ENCODE peak calls at places on chromosome 11, in six cellular contexts. One of them, this sample, is unnamed.

GRCh38 chr11:73184953-73185671 is 33.0 kb upstream of the P2RY2 start:
- DNase-seq in uterus: peak; percentile 33
- DNase-seq in HepG2: peak; percentile 52
- DNase-seq in tibial nerve: peak; percentile 65
- DNase-seq in OCI-LY7: peak; percentile 65
- DNase-seq in foreskin fibroblast: peak; percentile 66
- DNase-seq in this sample: peak; percentile 28

GRCh38 chr11:114057147-114057546 is 2.4 kb upstream of the ZBTB16 start:
- DNase-seq in uterus: no peak
- DNase-seq in HepG2: no peak
- DNase-seq in tibial nerve: no peak
- DNase-seq in OCI-LY7: no peak
- DNase-seq in foreskin fibroblast: no peak
- DNase-seq in this sample: no peak

GRCh38 chr11:12102588-12103410 is 7.6 kb upstream of the MICAL2 start:
- DNase-seq in uterus: no peak
- DNase-seq in HepG2: no peak
- DNase-seq in tibial nerve: no peak
- DNase-seq in OCI-LY7: no peak
- DNase-seq in foreskin fibroblast: peak; percentile 38
- DNase-seq in this sample: no peak

GRCh38 chr11:125874556-125875124 is 12.8 kb upstream of the HYLS1 start:
- DNase-seq in uterus: peak; percentile 45
- DNase-seq in HepG2: peak; percentile 69
- DNase-seq in tibial nerve: peak; percentile 69
- DNase-seq in OCI-LY7: peak; percentile 61
- DNase-seq in foreskin fibroblast: peak; percentile 84
- DNase-seq in this sample: peak; percentile 67

GRCh38 chr11:99554232-99554903 is 533.6 kb downstream of the CNTN5 start:
- DNase-seq in uterus: no peak
- DNase-seq in HepG2: no peak
- DNase-seq in tibial nerve: no peak
- DNase-seq in OCI-LY7: no peak
- DNase-seq in foreskin fibroblast: no peak
- DNase-seq in this sample: no peak

GRCh38 chr11:83012168-83013067 is 59.3 kb downstream of the RAB30 start:
- DNase-seq in uterus: no peak
- DNase-seq in HepG2: no peak
- DNase-seq in tibial nerve: no peak
- DNase-seq in OCI-LY7: no peak
- DNase-seq in foreskin fibroblast: no peak
- DNase-seq in this sample: no peak

GRCh38 chr11:70717961-70718595 is 319.7 kb downstream of the CTTN start:
- DNase-seq in uterus: no peak
- DNase-seq in HepG2: no peak
- DNase-seq in tibial nerve: no peak
- DNase-seq in OCI-LY7: no peak
- DNase-seq in foreskin fibroblast: peak; percentile 8
- DNase-seq in this sample: no peak

GRCh38 chr11:31050061-31050790 is 319.3 kb downstream of the DCDC1 start:
- DNase-seq in uterus: no peak
- DNase-seq in HepG2: no peak
- DNase-seq in tibial nerve: no peak
- DNase-seq in OCI-LY7: no peak
- DNase-seq in foreskin fibroblast: no peak
- DNase-seq in this sample: no peak

GRCh38 chr11:77095551-77096490 is 6.8 kb upstream of the OMP start:
- DNase-seq in uterus: no peak
- DNase-seq in HepG2: peak; percentile 76
- DNase-seq in tibial nerve: no peak
- DNase-seq in OCI-LY7: no peak
- DNase-seq in foreskin fibroblast: no peak
- DNase-seq in this sample: no peak

GRCh38 chr11:59550842-59551650 is 39.7 kb downstream of the OR4D9 start:
- DNase-seq in uterus: peak; percentile 80
- DNase-seq in HepG2: peak; percentile 89
- DNase-seq in tibial nerve: peak; percentile 90
- DNase-seq in OCI-LY7: peak; percentile 90
- DNase-seq in foreskin fibroblast: peak; percentile 94
- DNase-seq in this sample: peak; percentile 94

GRCh38 chr11:132220464-132220863 is 850.0 kb downstream of the NTM start:
- DNase-seq in uterus: no peak
- DNase-seq in HepG2: no peak
- DNase-seq in tibial nerve: no peak
- DNase-seq in OCI-LY7: no peak
- DNase-seq in foreskin fibroblast: peak; percentile 86
- DNase-seq in this sample: peak; percentile 93

GRCh38 chr11:44729718-44730117 is 3.0 kb downstream of the TSPAN18 start:
- DNase-seq in uterus: no peak
- DNase-seq in HepG2: no peak
- DNase-seq in tibial nerve: no peak
- DNase-seq in OCI-LY7: no peak
- DNase-seq in foreskin fibroblast: no peak
- DNase-seq in this sample: no peak
- H3K4me3 ChIP-seq in uterus: no peak overlapping the region
- H3K4me3 ChIP-seq in HepG2: no peak overlapping the region
- H3K4me3 ChIP-seq in tibial nerve: no peak overlapping the region
- H3K4me3 ChIP-seq in OCI-LY7: no peak overlapping the region
- H3K4me3 ChIP-seq in foreskin fibroblast: no peak overlapping the region
- H3K4me3 ChIP-seq in this sample: no peak overlapping the region

DNA sequence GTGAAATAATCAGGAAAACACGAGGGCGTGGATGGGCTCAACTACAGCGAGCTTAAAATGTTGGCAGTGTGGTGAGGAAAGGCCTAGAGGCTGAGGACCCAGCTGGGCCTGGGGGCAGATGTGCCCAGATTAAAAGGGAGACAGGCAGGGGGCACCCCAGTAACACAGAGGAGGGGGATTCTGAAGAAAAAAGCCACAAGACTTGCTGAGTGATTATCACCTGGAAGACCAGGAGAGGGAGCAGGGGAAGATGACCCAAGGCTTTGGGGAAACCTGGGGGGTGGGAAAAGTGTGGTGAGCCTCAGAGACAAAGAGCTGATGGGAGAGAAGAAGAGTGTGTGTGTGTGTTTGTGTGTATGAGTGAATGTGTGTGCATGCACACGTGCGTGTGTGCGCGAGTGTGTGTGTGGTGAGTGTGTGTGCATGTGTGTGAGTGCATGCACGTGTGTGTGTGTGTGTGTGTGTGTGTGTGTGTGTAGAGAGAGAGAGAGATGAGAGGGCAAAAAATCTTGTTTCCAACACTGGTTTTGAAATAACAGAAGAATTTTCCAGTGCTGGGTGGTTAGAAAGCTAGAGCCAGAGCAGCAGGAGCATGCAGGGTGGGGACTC is 500.5 kb downstream of the BUD13 start:
- DNase-seq in uterus: no peak
- DNase-seq in HepG2: no peak
- DNase-seq in tibial nerve: no peak
- DNase-seq in OCI-LY7: no peak
- DNase-seq in foreskin fibroblast: no peak
- DNase-seq in this sample: no peak
- TF ChIP-seq CTCF in uterus: no peak
- TF ChIP-seq CTCF in HepG2: no peak
- TF ChIP-seq CTCF in tibial nerve: no peak
- TF ChIP-seq CTCF in OCI-LY7: no peak
- TF ChIP-seq CTCF in foreskin fibroblast: no peak
- TF ChIP-seq CTCF in this sample: no peak

GRCh38 chr11:973237-973636 is 47.6 kb downstream of the AP2A2 start:
- DNase-seq in uterus: no peak
- DNase-seq in HepG2: no peak
- DNase-seq in tibial nerve: no peak
- DNase-seq in OCI-LY7: no peak
- DNase-seq in foreskin fibroblast: no peak
- DNase-seq in this sample: no peak

GRCh38 chr11:971092-971690 is 45.5 kb downstream of the AP2A2 start:
- DNase-seq in uterus: no peak
- DNase-seq in HepG2: no peak
- DNase-seq in tibial nerve: no peak
- DNase-seq in OCI-LY7: no peak
- DNase-seq in foreskin fibroblast: no peak
- DNase-seq in this sample: no peak

GRCh38 chr11:970319-970871 is 44.7 kb downstream of the AP2A2 start:
- DNase-seq in uterus: no peak
- DNase-seq in HepG2: no peak
- DNase-seq in tibial nerve: no peak
- DNase-seq in OCI-LY7: no peak
- DNase-seq in foreskin fibroblast: no peak
- DNase-seq in this sample: no peak

GRCh38 chr11:972812-973211 is 47.1 kb downstream of the AP2A2 start:
- DNase-seq in uterus: no peak
- DNase-seq in HepG2: no peak
- DNase-seq in tibial nerve: no peak
- DNase-seq in OCI-LY7: no peak
- DNase-seq in foreskin fibroblast: no peak
- DNase-seq in this sample: no peak

GRCh38 chr11:971731-972365 is 46.2 kb downstream of the AP2A2 start:
- DNase-seq in uterus: no peak
- DNase-seq in HepG2: no peak
- DNase-seq in tibial nerve: no peak
- DNase-seq in OCI-LY7: no peak
- DNase-seq in foreskin fibroblast: no peak
- DNase-seq in this sample: no peak
- H3K4me3 ChIP-seq in uterus: no peak overlapping the region
- H3K4me3 ChIP-seq in HepG2: no peak overlapping the region
- H3K4me3 ChIP-seq in tibial nerve: no peak overlapping the region
- H3K4me3 ChIP-seq in OCI-LY7: no peak overlapping the region
- H3K4me3 ChIP-seq in foreskin fibroblast: no peak overlapping the region
- H3K4me3 ChIP-seq in this sample: no peak overlapping the region

DNA sequence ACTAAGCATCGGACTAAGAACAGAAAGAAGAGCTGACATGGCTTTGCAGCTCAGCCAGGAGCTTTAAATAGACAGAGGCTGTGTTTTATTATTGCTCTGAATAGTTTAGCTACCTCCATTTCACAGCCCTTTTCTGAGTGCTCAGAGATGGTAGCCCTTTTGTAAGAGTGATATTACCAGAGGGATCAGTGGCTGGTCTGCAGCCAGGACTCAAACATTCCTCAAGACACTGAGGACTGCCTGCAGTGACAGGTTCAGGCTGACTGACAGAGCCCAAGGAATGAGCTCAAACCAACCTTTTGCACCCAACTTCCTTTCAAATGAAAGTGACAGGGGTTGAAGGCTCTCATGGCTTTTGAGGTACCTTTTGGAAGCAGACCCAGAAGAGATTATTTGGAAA is 189.0 kb downstream of the DDX10 start:
- DNase-seq in uterus: no peak
- DNase-seq in HepG2: no peak
- DNase-seq in tibial nerve: no peak
- DNase-seq in OCI-LY7: peak; percentile 8
- DNase-seq in foreskin fibroblast: no peak
- DNase-seq in this sample: peak; percentile 6
- TF ChIP-seq CTCF in uterus: no peak
- TF ChIP-seq CTCF in HepG2: no peak
- TF ChIP-seq CTCF in tibial nerve: no peak
- TF ChIP-seq CTCF in OCI-LY7: no peak
- TF ChIP-seq CTCF in foreskin fibroblast: no peak
- TF ChIP-seq CTCF in this sample: no peak

GRCh38 chr11:115759622-115760527 is 255.7 kb upstream of the CADM1 start:
- DNase-seq in uterus: peak; percentile 32
- DNase-seq in HepG2: no peak
- DNase-seq in tibial nerve: no peak
- DNase-seq in OCI-LY7: no peak
- DNase-seq in foreskin fibroblast: peak; percentile 5
- DNase-seq in this sample: peak; percentile 10
- H3K4me3 ChIP-seq in uterus: peak overlapping the region; percentile 40
- H3K4me3 ChIP-seq in HepG2: no peak overlapping the region
- H3K4me3 ChIP-seq in tibial nerve: peak overlapping the region; percentile 60
- H3K4me3 ChIP-seq in OCI-LY7: no peak overlapping the region
- H3K4me3 ChIP-seq in foreskin fibroblast: peak overlapping the region; percentile 60
- H3K4me3 ChIP-seq in this sample: peak overlapping the region; percentile 40

DNA sequence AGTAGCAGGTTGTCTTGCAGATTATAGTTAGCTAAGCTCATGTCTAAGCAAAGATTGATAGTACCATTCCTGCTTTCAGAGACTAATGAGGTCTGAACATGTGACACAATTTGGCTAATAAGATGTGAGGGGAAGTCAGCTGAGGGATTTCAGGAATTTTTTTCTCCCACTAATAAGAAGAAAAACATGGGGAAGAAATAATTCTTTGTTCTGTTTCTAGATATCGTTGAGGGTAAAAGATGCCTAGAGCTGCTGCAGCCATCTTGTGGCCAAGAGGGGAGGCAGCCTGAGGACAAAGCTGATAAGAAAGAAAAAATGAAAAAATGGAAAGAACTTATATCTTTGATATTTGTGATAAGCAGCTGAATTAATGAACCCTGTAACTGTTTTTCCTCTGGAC is 1334.4 kb downstream of the LRRC4C start:
- DNase-seq in uterus: no peak
- DNase-seq in HepG2: no peak
- DNase-seq in tibial nerve: no peak
- DNase-seq in OCI-LY7: no peak
- DNase-seq in foreskin fibroblast: no peak
- DNase-seq in this sample: no peak
- TF ChIP-seq CTCF in uterus: no peak
- TF ChIP-seq CTCF in HepG2: no peak
- TF ChIP-seq CTCF in tibial nerve: no peak
- TF ChIP-seq CTCF in OCI-LY7: peak; percentile 26
- TF ChIP-seq CTCF in foreskin fibroblast: no peak
- TF ChIP-seq CTCF in this sample: peak; percentile 30

GRCh38 chr11:37370817-37371216 is 772.8 kb upstream of the RAG2 start:
- DNase-seq in uterus: no peak
- DNase-seq in HepG2: no peak
- DNase-seq in tibial nerve: no peak
- DNase-seq in OCI-LY7: no peak
- DNase-seq in foreskin fibroblast: no peak
- DNase-seq in this sample: peak; percentile 46
- H3K4me3 ChIP-seq in uterus: no peak overlapping the region
- H3K4me3 ChIP-seq in HepG2: no peak overlapping the region
- H3K4me3 ChIP-seq in tibial nerve: no peak overlapping the region
- H3K4me3 ChIP-seq in OCI-LY7: no peak overlapping the region
- H3K4me3 ChIP-seq in foreskin fibroblast: no peak overlapping the region
- H3K4me3 ChIP-seq in this sample: no peak overlapping the region

DNA sequence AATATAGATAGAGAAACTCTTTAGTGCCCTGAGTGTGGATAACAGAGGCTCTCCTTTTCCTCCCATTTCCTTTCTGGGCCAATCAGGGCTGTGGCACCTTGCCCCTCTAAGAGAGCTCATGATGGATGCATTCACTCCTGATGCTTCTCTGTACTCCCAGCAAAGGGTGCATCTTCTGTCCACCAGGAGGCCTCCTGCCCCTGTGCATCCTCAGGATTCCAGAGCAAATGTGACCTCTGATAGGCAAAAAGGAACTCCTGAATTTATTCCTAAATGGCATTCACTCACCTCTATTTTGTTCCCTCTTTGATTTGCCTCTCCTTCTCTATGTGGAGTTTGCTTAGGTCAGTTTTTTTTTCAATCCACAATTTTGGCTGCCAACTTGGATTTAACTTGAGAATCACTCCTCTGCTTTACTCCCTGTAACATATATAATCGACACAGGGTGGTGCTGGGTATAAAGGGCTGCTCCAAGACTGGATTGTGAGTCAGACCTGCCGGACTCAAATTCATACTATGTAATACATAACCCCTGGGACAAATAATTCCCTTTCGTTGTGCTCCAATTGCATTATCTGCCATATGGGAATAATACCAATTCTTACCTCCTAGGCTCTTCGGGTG is 1.1 kb upstream of the MRGPRX4 start:
- DNase-seq in uterus: no peak
- DNase-seq in HepG2: peak; percentile 53
- DNase-seq in tibial nerve: peak; percentile 16
- DNase-seq in OCI-LY7: peak; percentile 56
- DNase-seq in foreskin fibroblast: peak; percentile 59
- DNase-seq in this sample: no peak
- TF ChIP-seq CTCF in uterus: no peak
- TF ChIP-seq CTCF in HepG2: peak; percentile 90
- TF ChIP-seq CTCF in tibial nerve: peak; percentile 18
- TF ChIP-seq CTCF in OCI-LY7: peak; percentile 79
- TF ChIP-seq CTCF in foreskin fibroblast: peak; percentile 58
- TF ChIP-seq CTCF in this sample: peak; percentile 55

GRCh38 chr11:117200813-117201515 is 1.8 kb downstream of the TAGLN start:
- DNase-seq in uterus: no peak
- DNase-seq in HepG2: no peak
- DNase-seq in tibial nerve: no peak
- DNase-seq in OCI-LY7: no peak
- DNase-seq in foreskin fibroblast: no peak
- DNase-seq in this sample: no peak
- H3K4me3 ChIP-seq in uterus: peak overlapping the region; percentile 95
- H3K4me3 ChIP-seq in HepG2: no peak overlapping the region
- H3K4me3 ChIP-seq in tibial nerve: peak overlapping the region; percentile 53
- H3K4me3 ChIP-seq in OCI-LY7: no peak overlapping the region
- H3K4me3 ChIP-seq in foreskin fibroblast: peak overlapping the region; percentile 24
- H3K4me3 ChIP-seq in this sample: peak overlapping the region; percentile 64